ENCODE peak calls at places on chromosomes 3 and 15, in five cellular contexts. M is H1, G is HepG2, V is K562, E is GM12878. O is an unnamed sample.

GRCh38 chr3:64133991-64134390 is 91.3 kb downstream of the PRICKLE2 start:
- DNase-seq in E (no peak), G (no peak), V (no peak), M (no peak), O (no peak)

GRCh38 chr3:129068291-129068886 is 7.8 kb downstream of the GP9 start:
- DNase-seq in E (no peak), V (no peak), M (no peak), G (no peak), O (no peak)

GRCh38 chr3:51378075-51378474 is 7.0 kb upstream of the MANF start:
- DNase-seq in V (no peak), M (no peak), G (no peak), E (no peak), O (no peak)

GRCh38 chr3:141471160-141471559 is 15.7 kb upstream of the RASA2 start:
- DNase-seq in E (no peak), V (no peak), G (peak; percentile 36), M (no peak), O (no peak)

GRCh38 chr3:101133638-101134037 is 140.4 kb upstream of the ABI3BP start:
- DNase-seq in E (no peak), M (no peak), V (no peak), G (no peak), O (no peak)

GRCh38 chr15:39835550-39835949 is 52.9 kb upstream of the FSIP1 start:
- DNase-seq in V (no peak), M (no peak), G (no peak), E (no peak), O (no peak)

GRCh38 chr3:141851411-141851810 is 25.0 kb upstream of the ATP1B3 start:
- DNase-seq in G (no peak), M (no peak), E (no peak), V (no peak), O (no peak)

GRCh38 chr15:67146214-67146613 is 80.8 kb downstream of the SMAD3 start:
- DNase-seq in E (no peak), V (no peak), M (no peak), G (peak; percentile 68), O (no peak)

GRCh38 chr3:180265551-180265950 is 228.8 kb upstream of the PEX5L start:
- DNase-seq in M (no peak), E (no peak), G (no peak), V (no peak), O (no peak)

GRCh38 chr3:120648290-120648689 is 33.7 kb downstream of the HGD start:
- DNase-seq in G (no peak), V (no peak), M (no peak), E (no peak), O (no peak)

GRCh38 chr3:38117748-38118420 is 19.0 kb downstream of the ACAA1 start:
- DNase-seq in V (peak; percentile 85), E (peak; percentile 41), G (peak; percentile 65), M (peak; percentile 87), O (peak; percentile 40)

GRCh38 chr15:67076147-67076843 is 10.9 kb downstream of the SMAD3 start:
- DNase-seq in G (no peak), E (no peak), M (no peak), V (peak; percentile 69), O (peak; percentile 69)

DNA sequence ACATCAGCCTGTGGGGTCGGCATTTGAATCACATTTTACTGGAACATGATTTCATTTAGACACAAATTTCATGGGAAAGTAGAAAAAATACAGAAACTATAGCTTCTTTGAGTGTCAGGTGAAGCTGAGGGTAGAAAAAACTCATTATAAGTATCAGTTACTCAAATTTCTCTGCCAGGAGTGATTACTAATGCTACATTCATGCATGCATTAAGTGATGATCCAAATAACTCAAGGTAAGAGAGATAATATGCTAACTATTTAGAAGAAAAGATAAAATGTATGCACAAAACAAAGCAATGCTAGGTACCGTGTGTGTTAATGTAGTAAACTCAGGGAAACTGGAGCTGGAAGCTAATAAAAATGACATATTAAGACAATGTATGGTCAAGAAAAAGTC is 406.0 kb downstream of the GAP43 start:
- DNase-seq in M (no peak), V (no peak), E (no peak), G (no peak), O (no peak)
- H3K9ac ChIP-seq in M (no peak overlapping the region), V (no peak overlapping the region), E (no peak overlapping the region), G (no peak overlapping the region), O (no peak overlapping the region)

GRCh38 chr3:194139085-194139976 is 3.4 kb downstream of the HES1 start:
- DNase-seq in G (peak; percentile 52), M (peak; percentile 60), E (no peak), V (peak; percentile 54), O (no peak)

GRCh38 chr3:194138732-194139084 is 2.8 kb downstream of the HES1 start:
- DNase-seq in E (no peak), V (no peak), M (no peak), G (no peak), O (no peak)

GRCh38 chr3:194141415-194142155 is 5.6 kb downstream of the HES1 start:
- DNase-seq in E (no peak), G (peak; percentile 78), M (peak; percentile 82), V (peak; percentile 91), O (peak; percentile 82)

GRCh38 chr3:194140520-194141414 is 4.8 kb downstream of the HES1 start:
- DNase-seq in M (peak; percentile 79), E (no peak), V (peak; percentile 67), G (peak; percentile 51), O (no peak)

DNA sequence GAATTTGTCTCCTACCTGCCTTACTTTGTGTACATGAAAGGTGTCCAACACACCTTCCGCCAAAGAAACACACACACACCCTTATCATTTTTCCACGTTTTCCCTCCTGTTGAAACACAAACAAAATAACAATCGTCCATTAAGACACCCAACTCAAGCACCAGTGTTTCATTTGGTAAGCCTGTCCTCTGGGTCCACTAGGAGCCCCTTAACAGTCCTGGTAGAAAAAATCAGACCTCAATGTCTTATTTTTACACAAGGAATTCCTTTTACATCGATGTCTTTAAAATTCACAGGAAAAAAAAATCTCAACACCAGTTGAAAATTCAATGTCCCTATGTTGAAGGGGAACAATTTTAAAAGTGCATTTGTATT is 4.0 kb downstream of the HES1 start:
- DNase-seq in E (no peak), M (no peak), V (no peak), G (no peak), O (no peak)
- H3K4me3 ChIP-seq in E (no peak overlapping the region), M (peak overlapping the region; percentile 6), V (peak overlapping the region; percentile 10), G (peak overlapping the region; percentile 95), O (no peak overlapping the region)

DNA sequence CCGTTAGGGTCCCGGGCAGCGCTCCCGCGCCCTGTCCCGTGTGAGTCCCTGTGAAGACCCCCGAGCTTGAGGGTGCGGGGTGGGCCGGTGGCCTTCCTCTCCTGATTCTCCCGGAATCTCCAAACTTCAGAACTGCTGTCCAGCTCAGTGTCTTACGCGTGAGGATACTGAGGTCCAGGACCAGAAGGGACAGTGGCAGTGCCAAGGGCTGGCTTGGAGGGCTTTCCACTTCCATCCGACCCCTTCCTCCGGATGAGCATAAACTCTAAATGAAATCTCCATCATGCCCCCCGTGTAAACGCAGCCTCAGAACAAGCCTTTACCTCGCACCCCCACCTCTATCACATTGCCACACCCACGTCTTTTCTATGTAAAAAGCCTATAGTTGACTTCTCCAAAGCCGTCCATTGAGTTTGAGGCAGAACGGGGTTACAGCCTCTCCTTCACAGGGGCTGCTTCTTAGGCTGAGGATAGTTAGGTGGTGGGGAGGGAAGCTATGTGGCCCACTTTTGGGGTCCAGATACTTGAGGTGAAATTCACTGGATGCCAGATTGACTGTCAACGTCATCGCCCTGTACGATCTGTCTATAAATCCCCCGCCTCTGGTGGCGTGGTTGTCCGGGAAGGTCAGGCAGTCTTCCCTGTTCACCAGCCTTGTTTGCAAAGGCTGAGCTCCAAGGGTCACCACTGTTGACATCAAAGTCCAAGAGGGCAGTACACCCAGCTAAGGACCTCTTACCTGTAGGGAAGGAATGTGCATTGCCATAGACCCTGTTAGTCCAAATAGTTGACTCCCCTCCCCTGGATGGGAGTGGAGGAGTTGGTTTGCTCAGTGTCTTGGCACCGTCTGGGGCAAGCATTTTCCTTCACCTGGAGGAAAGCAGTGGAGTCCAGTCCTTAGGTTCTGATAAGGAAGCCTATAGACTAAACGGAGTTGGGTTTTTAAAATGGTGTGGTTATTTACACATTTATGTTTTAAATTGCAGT is 1.2 kb downstream of the EDEM1 start:
- DNase-seq in M (peak; percentile 47), E (no peak), V (peak; percentile 58), G (peak; percentile 68), O (no peak)
- TF ChIP-seq SRF in M (no peak), E (no peak), V (peak; percentile 30), G (no peak), O (no peak)

GRCh38 chr3:96814581-96815567 is at the start of gene EPHA6:
- DNase-seq in G (no peak), E (no peak), M (peak; percentile 65), V (no peak), O (no peak)
- H3K9ac ChIP-seq in G (no peak within 1 kb of the TSS), E (no peak within 1 kb of the TSS), M (peak within 1 kb of the TSS; percentile 50), V (no peak within 1 kb of the TSS), O (no peak within 1 kb of the TSS)

GRCh38 chr3:85554153-85554552 is 595.4 kb downstream of the CADM2 start:
- DNase-seq in M (peak; percentile 58), V (no peak), E (no peak), G (no peak), O (no peak)
- H3K4me3 ChIP-seq in M (no peak overlapping the region), V (no peak overlapping the region), E (no peak overlapping the region), G (no peak overlapping the region), O (no peak overlapping the region)

DNA sequence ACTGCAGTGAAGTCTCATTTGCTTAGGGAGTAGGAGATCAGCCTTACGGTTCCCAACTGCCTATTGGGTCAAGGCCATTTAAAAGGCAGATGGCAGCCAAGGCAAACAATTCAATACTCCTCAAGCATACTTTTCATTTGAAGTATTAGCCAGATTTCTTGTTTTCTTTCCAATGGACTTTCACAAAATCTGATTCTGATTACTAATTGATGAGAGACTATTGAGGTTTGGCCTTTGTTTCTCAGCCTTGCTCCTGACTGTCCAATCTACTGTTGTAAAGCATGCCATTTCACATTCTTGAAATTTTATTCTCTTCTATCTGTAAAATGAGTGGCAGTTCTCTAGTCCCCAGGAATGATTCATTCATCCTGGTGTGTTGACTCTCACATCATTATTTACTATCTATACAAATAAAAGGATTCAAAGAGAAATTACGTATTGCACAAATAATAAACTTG is 166.2 kb upstream of the TGFBR2 start:
- DNase-seq in M (no peak), V (no peak), E (no peak), G (peak; percentile 58), O (no peak)
- TF ChIP-seq SRF in M (no peak), V (no peak), E (no peak), G (no peak), O (no peak)

DNA sequence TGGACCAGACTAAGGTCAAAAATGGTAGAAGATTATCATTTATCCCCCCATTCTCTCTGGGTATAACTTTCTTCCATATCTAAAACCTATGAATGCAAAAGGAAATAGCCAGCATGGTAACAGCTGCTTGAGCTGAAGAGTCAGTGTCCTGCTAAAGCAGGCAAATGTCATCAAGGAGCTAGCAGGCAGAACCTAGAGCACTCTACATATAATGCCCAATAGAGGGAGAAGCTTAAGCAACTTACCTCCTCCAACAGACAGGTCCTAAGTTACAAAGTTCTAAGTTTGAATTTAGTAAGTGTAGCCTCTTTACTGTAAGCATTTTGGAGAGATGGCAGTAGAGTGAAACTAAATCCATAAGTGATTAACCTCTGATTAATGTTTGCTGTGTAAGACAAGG is 7.7 kb downstream of the RAF1 start:
- DNase-seq in E (no peak), M (no peak), G (no peak), V (no peak), O (no peak)
- H3K9ac ChIP-seq in E (no peak overlapping the region), M (no peak overlapping the region), G (no peak overlapping the region), V (no peak overlapping the region), O (no peak overlapping the region)

O was measured in HCT116.